ENCODE peak calls at places on chromosomes 5 and 9, in nine cellular contexts. W is CD8-positive, alpha-beta memory T cell; A is fibroblast of lung; R is testis; Y is astrocyte of the spinal cord; H is naive thymus-derived CD4-positive, alpha-beta T cell; M is psoas muscle; Z is tibial nerve; J is tibial artery. B is an unnamed sample.

GRCh38 chr9:132162764-132163456 is 1.1 kb downstream of the NTNG2 start:
- DNase-seq in W (no peak), A (no peak), R (no peak), Y (no peak), H (peak; percentile 42), M (no peak), Z (no peak), J (no peak), B (no peak)

GRCh38 chr5:67021031-67021430 is 175.6 kb downstream of the CD180 start:
- DNase-seq in W (no peak), A (no peak), R (no peak), Y (no peak), H (no peak), M (no peak), Z (no peak), J (no peak), B (no peak)

GRCh38 chr9:33443047-33443446 is 4.3 kb downstream of the AQP3 start:
- DNase-seq in W (no peak), A (no peak), R (no peak), Y (no peak), H (no peak), M (peak; percentile 26), Z (no peak), J (no peak), B (no peak)

GRCh38 chr5:79297661-79298060 is 61.7 kb downstream of the JMY start:
- DNase-seq in W (no peak), A (peak; percentile 80), R (no peak), Y (peak; percentile 34), H (no peak), M (no peak), Z (no peak), J (no peak), B (peak; percentile 13)

GRCh38 chr9:84839538-84839937 is 170.0 kb downstream of the NTRK2 start:
- DNase-seq in W (no peak), A (peak; percentile 81), R (no peak), Y (peak; percentile 62), H (no peak), M (no peak), Z (no peak), J (no peak), B (peak; percentile 35)

GRCh38 chr9:134301387-134302129 is 24.7 kb upstream of the RXRA start:
- DNase-seq in W (peak; percentile 54), A (peak; percentile 32), R (no peak), Y (no peak), H (no peak), M (peak; percentile 4), Z (no peak), J (no peak), B (no peak)

GRCh38 chr5:4189317-4189716 is 593.7 kb downstream of the IRX1 start:
- DNase-seq in W (no peak), A (no peak), R (no peak), Y (no peak), H (no peak), M (no peak), Z (no peak), J (no peak), B (no peak)

GRCh38 chr9:91276513-91276912 is 85.2 kb downstream of the AUH start:
- DNase-seq in W (no peak), A (no peak), R (no peak), Y (no peak), H (no peak), M (no peak), Z (no peak), J (no peak), B (no peak)

GRCh38 chr5:125950012-125950411 is 473.2 kb upstream of the GRAMD2B start:
- DNase-seq in W (no peak), A (no peak), R (no peak), Y (no peak), H (no peak), M (no peak), Z (no peak), J (no peak), B (no peak)

GRCh38 chr5:133995341-133995740 is 9.4 kb downstream of the VDAC1 start:
- DNase-seq in W (no peak), A (peak; percentile 21), R (no peak), Y (no peak), H (no peak), M (no peak), Z (no peak), J (no peak), B (no peak)

GRCh38 chr5:134479839-134480238 is 45.6 kb upstream of the JADE2 start:
- DNase-seq in W (no peak), A (no peak), R (no peak), Y (no peak), H (no peak), M (no peak), Z (no peak), J (no peak), B (no peak)

GRCh38 chr9:109913461-109913810 is 133.4 kb downstream of the PALM2AKAP2 start:
- DNase-seq in W (no peak), A (peak; percentile 46), R (no peak), Y (no peak), H (no peak), M (no peak), Z (no peak), J (no peak), B (peak; percentile 40)

GRCh38 chr9:109064963-109065701 is 51.8 kb upstream of the CTNNAL1 start:
- DNase-seq in W (no peak), A (peak; percentile 80), R (no peak), Y (peak; percentile 13), H (no peak), M (no peak), Z (no peak), J (no peak), B (no peak)

GRCh38 chr9:106060885-106061284 is 366.5 kb downstream of the TMEM38B start:
- DNase-seq in W (no peak), A (no peak), R (no peak), Y (no peak), H (no peak), M (no peak), Z (no peak), J (no peak), B (no peak)

GRCh38 chr9:119365291-119366027 is 3.8 kb downstream of the BRINP1 start:
- DNase-seq in W (no peak), A (peak; percentile 23), R (peak; percentile 43), Y (peak; percentile 9), H (no peak), M (no peak), Z (no peak), J (no peak), B (peak; percentile 81)

GRCh38 chr5:55896663-55897062 is 45.5 kb downstream of the IL31RA start:
- DNase-seq in W (no peak), A (no peak), R (no peak), Y (no peak), H (no peak), M (no peak), Z (no peak), J (no peak), B (no peak)

GRCh38 chr9:123365287-123365880 is 9.4 kb downstream of the CRB2 start:
- DNase-seq in W (no peak), A (no peak), R (no peak), Y (no peak), H (no peak), M (no peak), Z (no peak), J (no peak), B (no peak)

GRCh38 chr9:123364241-123364824 is 8.3 kb downstream of the CRB2 start:
- DNase-seq in W (no peak), A (peak; percentile 85), R (no peak), Y (peak; percentile 43), H (no peak), M (no peak), Z (no peak), J (no peak), B (peak; percentile 88)

GRCh38 chr9:123368023-123368422 is 12.0 kb downstream of the CRB2 start:
- DNase-seq in W (no peak), A (no peak), R (peak; percentile 37), Y (no peak), H (no peak), M (no peak), Z (no peak), J (no peak), B (no peak)

GRCh38 chr9:123368481-123369153 is 12.6 kb downstream of the CRB2 start:
- DNase-seq in W (no peak), A (no peak), R (peak; percentile 30), Y (no peak), H (no peak), M (no peak), Z (no peak), J (no peak), B (no peak)

GRCh38 chr9:123365881-123366528 is 10.0 kb downstream of the CRB2 start:
- DNase-seq in W (no peak), A (no peak), R (no peak), Y (no peak), H (no peak), M (no peak), Z (no peak), J (no peak), B (no peak)
- H3K4me3 ChIP-seq in W (no peak overlapping the region), A (no peak overlapping the region), R (no peak overlapping the region), Y (no peak overlapping the region), H (no peak overlapping the region), M (no peak overlapping the region), Z (no peak overlapping the region), J (no peak overlapping the region), B (no peak overlapping the region)

GRCh38 chr9:70407081-70407503 is 7.4 kb downstream of the KLF9 start:
- DNase-seq in W (no peak), A (peak; percentile 96), R (no peak), Y (peak; percentile 89), H (no peak), M (no peak), Z (no peak), J (no peak), B (peak; percentile 90)
- H3K4me3 ChIP-seq in W (no peak overlapping the region), A (no peak overlapping the region), R (no peak overlapping the region), Y (no peak overlapping the region), H (no peak overlapping the region), M (peak overlapping the region; percentile 43), Z (peak overlapping the region; percentile 90), J (peak overlapping the region; percentile 34), B (no peak overlapping the region)

DNA sequence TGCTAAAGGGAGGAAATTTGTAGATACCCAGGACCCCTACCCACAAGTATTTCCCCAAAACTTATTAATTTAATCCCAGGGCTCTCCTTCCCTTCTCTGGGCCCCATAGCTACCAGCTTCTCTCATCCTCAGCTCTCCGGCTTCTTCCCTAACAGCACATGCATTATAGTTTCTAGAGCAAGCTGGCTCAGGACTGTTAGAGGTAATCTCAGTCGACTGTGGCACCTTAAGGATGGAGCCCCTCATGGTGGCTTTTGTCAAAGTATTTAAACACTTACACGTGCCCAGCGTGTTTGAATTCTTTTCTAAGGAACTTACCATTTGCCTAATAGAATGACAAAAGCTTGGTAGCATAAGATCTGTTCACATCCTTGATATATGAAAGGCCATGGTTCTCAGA is 252.5 kb upstream of the GAS1 start:
- DNase-seq in W (no peak), A (no peak), R (no peak), Y (no peak), H (no peak), M (no peak), Z (no peak), J (no peak), B (no peak)
- H3K4me3 ChIP-seq in W (no peak overlapping the region), A (no peak overlapping the region), R (no peak overlapping the region), Y (no peak overlapping the region), H (no peak overlapping the region), M (no peak overlapping the region), Z (no peak overlapping the region), J (no peak overlapping the region), B (no peak overlapping the region)

DNA sequence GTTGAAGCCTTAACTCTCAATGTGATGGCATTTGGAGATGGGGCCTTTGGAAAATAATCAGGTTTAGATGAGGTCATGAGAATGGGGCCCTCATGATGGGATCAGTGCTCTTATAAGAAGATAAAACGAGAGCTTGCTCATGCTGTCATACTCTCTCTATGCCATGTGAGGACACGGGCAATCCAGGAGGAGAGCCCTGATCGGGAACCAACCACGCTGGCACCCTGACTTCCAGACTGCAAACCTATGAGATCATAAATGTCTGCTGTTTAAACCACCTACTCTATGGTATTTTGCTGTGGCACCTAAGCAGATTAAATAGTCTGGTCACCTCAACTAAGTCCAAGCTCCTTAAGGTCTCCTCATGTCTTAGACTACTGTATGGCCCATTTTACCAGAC is 10.0 kb downstream of the HMGCS1 start:
- DNase-seq in W (no peak), A (no peak), R (no peak), Y (no peak), H (no peak), M (no peak), Z (no peak), J (no peak), B (no peak)
- H3K4me3 ChIP-seq in W (no peak overlapping the region), A (no peak overlapping the region), R (no peak overlapping the region), Y (no peak overlapping the region), H (no peak overlapping the region), M (no peak overlapping the region), Z (no peak overlapping the region), J (no peak overlapping the region), B (no peak overlapping the region)